ENCODE peak calls at places on chromosomes 4 and X, in seven cellular contexts. One of them, this sample, is unnamed.

GRCh38 chr4:42152507-42153504 is at the start of gene BEND4:
- DNase-seq in H1: peak
- DNase-seq in suprapubic skin: no peak
- DNase-seq in ovary: no peak
- DNase-seq in sigmoid colon: no peak
- DNase-seq in tibial nerve: no peak
- DNase-seq in A549: no peak
- DNase-seq in this sample: no peak

GRCh38 chr4:113773014-113773413 is 11.5 kb upstream of the CAMK2D start:
- DNase-seq in H1: no peak
- DNase-seq in suprapubic skin: no peak
- DNase-seq in ovary: no peak
- DNase-seq in sigmoid colon: no peak
- DNase-seq in tibial nerve: no peak
- DNase-seq in A549: no peak
- DNase-seq in this sample: no peak

GRCh38 chr4:6137747-6138135 is 62.6 kb downstream of the JAKMIP1 start:
- DNase-seq in H1: no peak
- DNase-seq in suprapubic skin: no peak
- DNase-seq in ovary: no peak
- DNase-seq in sigmoid colon: peak
- DNase-seq in tibial nerve: no peak
- DNase-seq in A549: no peak
- DNase-seq in this sample: no peak

GRCh38 chr4:187387709-187388108 is 607.9 kb upstream of the ZFP42 start:
- DNase-seq in H1: no peak
- DNase-seq in suprapubic skin: no peak
- DNase-seq in ovary: no peak
- DNase-seq in sigmoid colon: no peak
- DNase-seq in tibial nerve: no peak
- DNase-seq in A549: peak
- DNase-seq in this sample: no peak

GRCh38 chr4:74320559-74321118 is 12.4 kb downstream of the EPGN start:
- DNase-seq in H1: peak
- DNase-seq in suprapubic skin: no peak
- DNase-seq in ovary: no peak
- DNase-seq in sigmoid colon: no peak
- DNase-seq in tibial nerve: no peak
- DNase-seq in A549: peak
- DNase-seq in this sample: peak

GRCh38 chr4:84878090-84878489 is 88.4 kb downstream of the WDFY3 start:
- DNase-seq in H1: no peak
- DNase-seq in suprapubic skin: no peak
- DNase-seq in ovary: no peak
- DNase-seq in sigmoid colon: no peak
- DNase-seq in tibial nerve: no peak
- DNase-seq in A549: no peak
- DNase-seq in this sample: no peak

GRCh38 chrX:53595266-53595810 is 91.2 kb downstream of the HUWE1 start:
- DNase-seq in H1: no peak
- DNase-seq in suprapubic skin: no peak
- DNase-seq in ovary: no peak
- DNase-seq in sigmoid colon: no peak
- DNase-seq in tibial nerve: no peak
- DNase-seq in A549: no peak
- DNase-seq in this sample: no peak

GRCh38 chr4:91837608-91838029 is 466.1 kb upstream of the GRID2 start:
- DNase-seq in H1: no peak
- DNase-seq in suprapubic skin: no peak
- DNase-seq in ovary: no peak
- DNase-seq in sigmoid colon: no peak
- DNase-seq in tibial nerve: no peak
- DNase-seq in A549: no peak
- DNase-seq in this sample: no peak

GRCh38 chrX:13152511-13152868 is 108.1 kb upstream of the FAM9C start:
- DNase-seq in H1: no peak
- DNase-seq in suprapubic skin: no peak
- DNase-seq in ovary: no peak
- DNase-seq in sigmoid colon: no peak
- DNase-seq in tibial nerve: no peak
- DNase-seq in A549: no peak
- DNase-seq in this sample: no peak

GRCh38 chr4:71239365-71239764 is 99.5 kb upstream of the SLC4A4 start:
- DNase-seq in H1: no peak
- DNase-seq in suprapubic skin: no peak
- DNase-seq in ovary: no peak
- DNase-seq in sigmoid colon: no peak
- DNase-seq in tibial nerve: no peak
- DNase-seq in A549: no peak
- DNase-seq in this sample: no peak

GRCh38 chr4:168129046-168129772 is 36.9 kb downstream of the ANXA10 start:
- DNase-seq in H1: no peak
- DNase-seq in suprapubic skin: no peak
- DNase-seq in ovary: no peak
- DNase-seq in sigmoid colon: no peak
- DNase-seq in tibial nerve: no peak
- DNase-seq in A549: no peak
- DNase-seq in this sample: no peak

GRCh38 chrX:13430136-13430827 is 110.4 kb upstream of the ATXN3L start:
- DNase-seq in H1: no peak
- DNase-seq in suprapubic skin: no peak
- DNase-seq in ovary: no peak
- DNase-seq in sigmoid colon: no peak
- DNase-seq in tibial nerve: no peak
- DNase-seq in A549: no peak
- DNase-seq in this sample: no peak

GRCh38 chr4:10144971-10145370 is 28.4 kb upstream of the WDR1 start:
- DNase-seq in H1: no peak
- DNase-seq in suprapubic skin: no peak
- DNase-seq in ovary: no peak
- DNase-seq in sigmoid colon: no peak
- DNase-seq in tibial nerve: no peak
- DNase-seq in A549: no peak
- DNase-seq in this sample: no peak

GRCh38 chr4:3489451-3489962 is 26.4 kb downstream of the DOK7 start:
- DNase-seq in H1: no peak
- DNase-seq in suprapubic skin: no peak
- DNase-seq in ovary: no peak
- DNase-seq in sigmoid colon: no peak
- DNase-seq in tibial nerve: no peak
- DNase-seq in A549: no peak
- DNase-seq in this sample: no peak

GRCh38 chrX:74535211-74535621 is 79.2 kb downstream of the RLIM start:
- DNase-seq in H1: no peak
- DNase-seq in suprapubic skin: no peak
- DNase-seq in ovary: no peak
- DNase-seq in sigmoid colon: no peak
- DNase-seq in tibial nerve: peak
- DNase-seq in A549: no peak
- DNase-seq in this sample: no peak

GRCh38 chr4:3245676-3246075 is 3.3 kb upstream of the MSANTD1 start:
- DNase-seq in H1: no peak
- DNase-seq in suprapubic skin: no peak
- DNase-seq in ovary: no peak
- DNase-seq in sigmoid colon: no peak
- DNase-seq in tibial nerve: no peak
- DNase-seq in A549: no peak
- DNase-seq in this sample: no peak

GRCh38 chrX:56233682-56234081 is 1.5 kb downstream of the KLF8 start:
- DNase-seq in H1: peak
- DNase-seq in suprapubic skin: peak
- DNase-seq in ovary: peak
- DNase-seq in sigmoid colon: peak
- DNase-seq in tibial nerve: peak
- DNase-seq in A549: no peak
- DNase-seq in this sample: no peak
- TF ChIP-seq POLR2A in H1: no peak
- TF ChIP-seq POLR2A in suprapubic skin: no peak
- TF ChIP-seq POLR2A in ovary: peak
- TF ChIP-seq POLR2A in sigmoid colon: no peak
- TF ChIP-seq POLR2A in tibial nerve: peak
- TF ChIP-seq POLR2A in A549: no peak
- TF ChIP-seq POLR2A in this sample: no peak

GRCh38 chrX:23907106-23907495 is 637 bp downstream of the APOO start:
- DNase-seq in H1: no peak
- DNase-seq in suprapubic skin: no peak
- DNase-seq in ovary: no peak
- DNase-seq in sigmoid colon: no peak
- DNase-seq in tibial nerve: no peak
- DNase-seq in A549: no peak
- DNase-seq in this sample: no peak

GRCh38 chrX:23904096-23904495 is 3.6 kb downstream of the APOO start:
- DNase-seq in H1: no peak
- DNase-seq in suprapubic skin: no peak
- DNase-seq in ovary: no peak
- DNase-seq in sigmoid colon: no peak
- DNase-seq in tibial nerve: no peak
- DNase-seq in A549: no peak
- DNase-seq in this sample: no peak

GRCh38 chrX:23911436-23911835 is 3.6 kb downstream of the CXorf58 start:
- DNase-seq in H1: no peak
- DNase-seq in suprapubic skin: no peak
- DNase-seq in ovary: no peak
- DNase-seq in sigmoid colon: no peak
- DNase-seq in tibial nerve: no peak
- DNase-seq in A549: no peak
- DNase-seq in this sample: no peak

GRCh38 chrX:23908219-23909003 is 605 bp downstream of the CXorf58 start:
- DNase-seq in H1: no peak
- DNase-seq in suprapubic skin: no peak
- DNase-seq in ovary: no peak
- DNase-seq in sigmoid colon: no peak
- DNase-seq in tibial nerve: no peak
- DNase-seq in A549: no peak
- DNase-seq in this sample: no peak

DNA sequence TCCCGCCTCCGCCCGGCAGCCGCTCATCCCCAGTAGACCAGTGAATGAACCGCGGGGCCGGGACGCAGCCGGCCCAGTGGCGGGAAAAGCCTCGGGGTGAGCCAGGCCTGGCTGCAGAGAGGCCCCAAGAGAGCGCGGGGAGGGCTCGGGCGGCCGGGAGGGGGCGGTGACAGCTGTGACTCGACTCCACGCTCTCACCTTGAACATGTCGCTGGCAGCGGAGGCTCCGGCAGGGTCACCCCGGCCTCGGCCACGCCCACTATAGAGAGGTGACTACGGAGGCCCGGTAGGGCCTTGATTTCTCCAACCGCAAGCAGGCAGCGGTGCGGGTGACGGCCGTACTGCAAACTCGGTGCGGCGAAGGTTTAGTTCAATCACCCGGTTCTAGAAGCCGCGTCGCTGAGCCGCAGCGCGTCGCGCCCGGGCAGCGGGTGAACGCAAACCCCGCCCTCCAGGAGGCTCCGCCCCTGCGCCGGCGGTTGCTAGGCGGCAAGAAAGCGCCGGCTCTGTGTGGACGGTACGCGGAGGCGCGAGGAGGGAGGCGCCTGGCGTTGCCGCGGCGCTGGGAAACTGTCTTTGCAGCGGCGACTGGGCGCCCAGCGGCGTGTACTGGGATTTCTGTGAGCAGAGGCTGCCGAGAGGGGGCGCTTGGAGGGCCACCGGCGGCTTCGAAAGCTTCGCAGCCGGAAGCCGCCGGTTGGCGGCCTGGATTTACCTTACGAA is at the start of the genes APOO and CXorf58:
- DNase-seq in H1: peak
- DNase-seq in suprapubic skin: peak
- DNase-seq in ovary: peak
- DNase-seq in sigmoid colon: peak
- DNase-seq in tibial nerve: peak
- DNase-seq in A549: peak
- DNase-seq in this sample: peak
- TF ChIP-seq EP300 in H1: peak
- TF ChIP-seq EP300 in suprapubic skin: no peak
- TF ChIP-seq EP300 in ovary: no peak
- TF ChIP-seq EP300 in sigmoid colon: peak
- TF ChIP-seq EP300 in tibial nerve: peak
- TF ChIP-seq EP300 in A549: no peak
- TF ChIP-seq EP300 in this sample: no peak

GRCh38 chr4:53531695-53532224 is 59.5 kb downstream of the LNX1 start:
- DNase-seq in H1: no peak
- DNase-seq in suprapubic skin: no peak
- DNase-seq in ovary: no peak
- DNase-seq in sigmoid colon: no peak
- DNase-seq in tibial nerve: no peak
- DNase-seq in A549: no peak
- DNase-seq in this sample: no peak

GRCh38 chr4:53535567-53535966 is 55.7 kb downstream of the LNX1 start:
- DNase-seq in H1: no peak
- DNase-seq in suprapubic skin: no peak
- DNase-seq in ovary: no peak
- DNase-seq in sigmoid colon: no peak
- DNase-seq in tibial nerve: no peak
- DNase-seq in A549: no peak
- DNase-seq in this sample: no peak

GRCh38 chr4:53534684-53535083 is 56.6 kb downstream of the LNX1 start:
- DNase-seq in H1: no peak
- DNase-seq in suprapubic skin: no peak
- DNase-seq in ovary: no peak
- DNase-seq in sigmoid colon: no peak
- DNase-seq in tibial nerve: no peak
- DNase-seq in A549: no peak
- DNase-seq in this sample: no peak

GRCh38 chr4:53529025-53529424 is 62.3 kb downstream of the LNX1 start:
- DNase-seq in H1: no peak
- DNase-seq in suprapubic skin: no peak
- DNase-seq in ovary: no peak
- DNase-seq in sigmoid colon: no peak
- DNase-seq in tibial nerve: no peak
- DNase-seq in A549: no peak
- DNase-seq in this sample: no peak

GRCh38 chr4:53532521-53532920 is 58.8 kb downstream of the LNX1 start:
- DNase-seq in H1: no peak
- DNase-seq in suprapubic skin: no peak
- DNase-seq in ovary: no peak
- DNase-seq in sigmoid colon: no peak
- DNase-seq in tibial nerve: no peak
- DNase-seq in A549: no peak
- DNase-seq in this sample: no peak
- TF ChIP-seq POLR2A in H1: no peak
- TF ChIP-seq POLR2A in suprapubic skin: no peak
- TF ChIP-seq POLR2A in ovary: no peak
- TF ChIP-seq POLR2A in sigmoid colon: no peak
- TF ChIP-seq POLR2A in tibial nerve: no peak
- TF ChIP-seq POLR2A in A549: no peak
- TF ChIP-seq POLR2A in this sample: no peak

DNA sequence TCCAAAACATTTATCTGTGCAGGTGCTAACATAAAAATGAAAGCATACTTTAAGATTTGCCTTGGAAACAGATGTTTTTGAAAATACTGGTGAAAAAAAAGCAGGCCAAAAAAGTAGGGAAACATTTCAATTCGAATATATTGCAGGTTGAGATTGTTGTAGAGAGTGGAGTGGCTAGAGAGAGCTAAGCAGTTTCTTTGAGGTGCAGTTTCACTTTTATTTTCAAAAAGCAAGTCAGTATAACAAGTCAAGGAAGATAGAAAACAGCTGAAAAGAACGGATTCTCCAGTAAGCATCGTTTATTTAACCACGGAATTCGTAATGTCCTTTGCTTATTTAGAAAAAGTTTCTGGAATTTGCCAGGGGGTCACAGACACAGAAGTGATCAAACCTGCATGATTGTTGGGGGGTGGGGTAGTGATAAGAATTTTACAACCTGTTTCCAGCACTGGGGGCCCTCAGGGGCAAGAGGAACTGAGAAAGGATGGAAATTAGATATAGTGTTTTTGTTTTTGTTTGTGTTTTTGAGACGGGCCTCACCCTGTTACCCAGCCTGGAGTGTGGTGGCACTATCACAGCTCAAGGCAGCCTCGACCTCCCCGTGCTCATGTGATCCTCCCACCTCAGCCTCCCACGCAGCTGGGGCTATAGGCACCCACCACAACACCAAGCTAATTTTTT is 175.0 kb downstream of the TENM3 start:
- DNase-seq in H1: no peak
- DNase-seq in suprapubic skin: no peak
- DNase-seq in ovary: no peak
- DNase-seq in sigmoid colon: no peak
- DNase-seq in tibial nerve: no peak
- DNase-seq in A549: no peak
- DNase-seq in this sample: no peak
- TF ChIP-seq EP300 in H1: no peak
- TF ChIP-seq EP300 in suprapubic skin: no peak
- TF ChIP-seq EP300 in ovary: no peak
- TF ChIP-seq EP300 in sigmoid colon: no peak
- TF ChIP-seq EP300 in tibial nerve: no peak
- TF ChIP-seq EP300 in A549: no peak
- TF ChIP-seq EP300 in this sample: no peak

This sample was measured in stomach.